ENCODE peak calls at places on chromosome 15, in seven cellular contexts. A is colonic mucosa, F is psoas muscle, I is SK-N-SH, Q is dorsolateral prefrontal cortex, B is Peyer's patch, X is astrocyte. E is an unnamed sample.

GRCh38 chr15:82143390-82144047 is 97.7 kb upstream of the MEX3B start:
- DNase-seq in X (no peak), B (no peak), A (no peak), Q (no peak), I (no peak), F (no peak), E (no peak)

GRCh38 chr15:60972301-60972700 is 256.8 kb downstream of the RORA start:
- DNase-seq in A (no peak), X (peak), I (no peak), F (no peak), B (no peak), Q (no peak), E (no peak)

GRCh38 chr15:85692873-85693272 is 101.9 kb downstream of the KLHL25 start:
- DNase-seq in Q (no peak), X (no peak), A (no peak), F (no peak), I (no peak), B (peak), E (no peak)

GRCh38 chr15:79775821-79776220 is 121.0 kb downstream of the MTHFS start:
- DNase-seq in F (no peak), I (no peak), Q (no peak), X (no peak), A (no peak), B (no peak), E (no peak)

GRCh38 chr15:35305031-35305555 is 220.0 kb upstream of the NANOGP8 start:
- DNase-seq in A (no peak), F (no peak), X (peak), B (no peak), Q (no peak), I (no peak), E (no peak)

GRCh38 chr15:36658321-36658720 is 78.9 kb downstream of the CDIN1 start:
- DNase-seq in A (no peak), X (no peak), I (no peak), B (no peak), F (no peak), Q (no peak), E (no peak)

GRCh38 chr15:72141171-72142084 is 23.2 kb downstream of the SENP8 start:
- DNase-seq in X (peak), F (no peak), A (no peak), Q (no peak), I (no peak), B (peak), E (no peak)

GRCh38 chr15:34049096-34049495 is 10.1 kb upstream of the AVEN start:
- DNase-seq in Q (no peak), A (no peak), I (no peak), X (peak), B (no peak), F (no peak), E (no peak)

GRCh38 chr15:23467110-23467600 is 20.1 kb upstream of the GOLGA6L2 start:
- DNase-seq in I (peak), X (no peak), B (no peak), A (no peak), F (no peak), Q (no peak), E (no peak)

GRCh38 chr15:32677238-32677750 is 35.8 kb downstream of the SCG5 start:
- DNase-seq in F (no peak), A (no peak), X (no peak), Q (no peak), B (no peak), I (no peak), E (peak)

GRCh38 chr15:52780172-52780980 is 9.8 kb downstream of the ONECUT1 start:
- DNase-seq in B (peak), I (peak), F (peak), Q (no peak), A (peak), X (peak), E (peak)

GRCh38 chr15:50549326-50549725 is 2.9 kb upstream of the USP50 start:
- DNase-seq in Q (no peak), F (no peak), I (no peak), A (no peak), X (no peak), B (no peak), E (no peak)

GRCh38 chr15:68258684-68259083 is 18.9 kb upstream of the FEM1B start:
- DNase-seq in F (peak), I (no peak), Q (no peak), B (no peak), X (no peak), A (no peak), E (no peak)

GRCh38 chr15:90838544-90838943 is 29.8 kb upstream of the FURIN start:
- DNase-seq in B (no peak), Q (no peak), I (no peak), F (no peak), A (no peak), X (no peak), E (no peak)
- H3K4me3 ChIP-seq in B (no peak), Q (no peak), I (no peak), F (no peak), A (no peak), X (no peak), E (no peak)

GRCh38 chr15:64716452-64716851 is 58.9 kb downstream of the RBPMS2 start:
- DNase-seq in Q (no peak), F (no peak), I (no peak), X (no peak), A (no peak), B (no peak), E (no peak)
- H3K4me3 ChIP-seq in Q (no peak), F (no peak), I (no peak), X (no peak), A (no peak), B (no peak), E (no peak)

DNA sequence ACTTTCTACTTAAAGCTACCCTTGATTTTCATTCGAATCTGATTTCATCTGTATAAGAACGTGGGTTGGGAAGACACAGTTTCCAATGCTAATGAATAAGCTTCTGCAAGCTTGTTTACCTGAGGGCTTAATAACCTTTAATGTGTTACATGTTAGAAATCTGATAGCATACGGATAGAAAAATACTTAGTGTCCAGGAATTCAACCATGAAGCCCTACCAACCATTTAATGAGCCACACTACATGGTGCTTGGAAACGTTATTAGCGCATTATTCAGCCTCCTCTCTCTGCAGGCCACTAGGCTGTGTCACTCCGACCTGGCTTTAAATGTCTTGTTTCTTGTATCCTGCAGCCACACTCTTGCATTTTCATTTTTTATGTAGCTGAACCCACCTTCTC is 1.6 kb downstream of the FAM81A start:
- DNase-seq in B (no peak), F (no peak), Q (no peak), A (no peak), X (no peak), I (no peak), E (no peak)
- H3K4me3 ChIP-seq in B (no peak), F (no peak), Q (peak), A (no peak), X (no peak), I (no peak), E (no peak)

GRCh38 chr15:63160638-63161037 is 3.4 kb upstream of the RPS27L start:
- DNase-seq in F (no peak), A (no peak), B (no peak), Q (no peak), X (no peak), I (no peak), E (no peak)
- H3K4me3 ChIP-seq in F (no peak), A (no peak), B (no peak), Q (no peak), X (no peak), I (no peak), E (no peak)

E was measured in tibial nerve.